ENCODE peak calls at places on chromosomes 7 and 10, in five cellular contexts. O, H, K, D and Q are unnamed samples.

GRCh38 chr7:136086712-136087111 is 109.6 kb upstream of the MTPN start:
- DNase-seq in D (peak; percentile 80), K (peak; percentile 30), H (no peak), O (peak; percentile 53), Q (peak; percentile 43)

GRCh38 chr7:24024689-24025088 is 259.3 kb upstream of the NPY start:
- DNase-seq in H (no peak), O (no peak), K (no peak), D (no peak), Q (peak; percentile 3)

GRCh38 chr7:28678421-28678965 is 266.2 kb downstream of the CREB5 start:
- DNase-seq in K (no peak), O (no peak), H (no peak), D (no peak), Q (no peak)

GRCh38 chr7:151688236-151688780 is 168.6 kb upstream of the RHEB start:
- DNase-seq in D (no peak), O (no peak), K (no peak), H (no peak), Q (no peak)

GRCh38 chr7:150361402-150361801 is 7.2 kb upstream of the REPIN1 start:
- DNase-seq in K (no peak), H (no peak), O (no peak), D (no peak), Q (no peak)

GRCh38 chr10:52883996-52884871 is 111.7 kb upstream of the MBL2 start:
- DNase-seq in O (peak; percentile 92), H (peak; percentile 4), K (peak; percentile 25), D (peak; percentile 51), Q (peak; percentile 74)

GRCh38 chr10:14826430-14826829 is 11.4 kb downstream of the CDNF start:
- DNase-seq in D (no peak), K (no peak), H (no peak), O (no peak), Q (no peak)

GRCh38 chr10:47456794-47457527 is 27.0 kb downstream of the ANXA8 start:
- DNase-seq in D (no peak), H (no peak), K (no peak), O (peak; percentile 44), Q (no peak)

GRCh38 chr7:74505426-74506328 is 52.0 kb downstream of the GTF2IRD1 start:
- DNase-seq in D (no peak), O (no peak), K (no peak), H (no peak), Q (peak; percentile 97)

GRCh38 chr7:30897770-30898169 is 13.9 kb upstream of the AQP1 start:
- DNase-seq in O (no peak), D (no peak), K (no peak), H (no peak), Q (no peak)

GRCh38 chr10:33416209-33416608 is 81.7 kb upstream of the NRP1 start:
- DNase-seq in H (no peak), K (no peak), D (no peak), O (no peak), Q (no peak)

GRCh38 chr10:33422779-33423520 is 88.5 kb upstream of the NRP1 start:
- DNase-seq in H (no peak), O (no peak), K (no peak), D (no peak), Q (no peak)

GRCh38 chr10:33416691-33417090 is 82.2 kb upstream of the NRP1 start:
- DNase-seq in D (no peak), K (no peak), H (no peak), O (no peak), Q (no peak)

GRCh38 chr10:33418309-33418708 is 83.8 kb upstream of the NRP1 start:
- DNase-seq in O (no peak), D (no peak), H (no peak), K (no peak), Q (no peak)

DNA sequence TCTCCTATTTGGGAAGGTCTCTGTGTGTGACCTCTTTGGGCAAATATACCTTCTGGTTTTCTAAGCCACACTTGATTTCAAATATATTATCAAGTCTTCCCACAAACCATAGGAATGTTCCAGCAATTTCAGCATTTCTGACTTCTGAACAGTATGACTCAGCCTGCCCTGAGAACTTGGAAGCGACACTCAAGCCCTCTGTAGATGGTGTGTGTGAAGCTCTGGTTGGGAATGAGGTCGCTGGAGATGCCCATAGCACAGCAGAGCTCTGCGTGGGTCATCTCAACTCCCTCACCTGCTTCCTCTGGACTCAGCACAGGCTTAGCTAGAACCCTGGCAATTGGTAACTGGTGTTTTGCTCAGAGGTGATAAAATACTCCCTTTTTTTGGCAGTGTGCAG is 87.3 kb upstream of the NRP1 start:
- DNase-seq in K (no peak), O (no peak), H (no peak), D (no peak), Q (no peak)
- TF ChIP-seq GABPA in K (no peak), O (no peak), H (no peak), D (no peak), Q (no peak)

GRCh38 chr10:5873515-5873995 is 16.1 kb downstream of the ANKRD16 start:
- DNase-seq in H (no peak), K (peak; percentile 59), D (peak; percentile 78), O (peak; percentile 57), Q (peak; percentile 81)
- TF ChIP-seq REST in H (no peak), K (no peak), D (no peak), O (no peak), Q (no peak)

GRCh38 chr7:37150856-37151255 is 297.8 kb downstream of the ELMO1 start:
- DNase-seq in D (no peak), H (no peak), K (no peak), O (no peak), Q (no peak)
- TF ChIP-seq GABPA in D (no peak), H (no peak), K (no peak), O (no peak), Q (no peak)

GRCh38 chr7:138889982-138890381 is 91.2 kb downstream of the KIAA1549 start:
- DNase-seq in D (no peak), O (no peak), H (no peak), K (no peak), Q (no peak)
- TF ChIP-seq REST in D (no peak), O (no peak), H (no peak), K (no peak), Q (no peak)

GRCh38 chr10:112532053-112532658 is 85.1 kb downstream of the VTI1A start:
- DNase-seq in H (peak; percentile 18), D (no peak), K (peak; percentile 71), O (no peak), Q (no peak)
- TF ChIP-seq GABPA in H (no peak), D (no peak), K (peak; percentile 63), O (no peak), Q (no peak)

GRCh38 chr10:45373783-45374450 is at the start of gene ALOX5:
- DNase-seq in O (no peak), H (no peak), K (no peak), D (peak; percentile 89), Q (peak; percentile 66)
- TF ChIP-seq REST in O (no peak), H (no peak), K (no peak), D (no peak), Q (no peak)

GRCh38 chr7:130114374-130114773 is 44.0 kb downstream of the KLHDC10 start:
- DNase-seq in K (no peak), O (no peak), H (no peak), D (no peak), Q (no peak)
- TF ChIP-seq GABPA in K (no peak), O (no peak), H (no peak), D (no peak), Q (no peak)

DNA sequence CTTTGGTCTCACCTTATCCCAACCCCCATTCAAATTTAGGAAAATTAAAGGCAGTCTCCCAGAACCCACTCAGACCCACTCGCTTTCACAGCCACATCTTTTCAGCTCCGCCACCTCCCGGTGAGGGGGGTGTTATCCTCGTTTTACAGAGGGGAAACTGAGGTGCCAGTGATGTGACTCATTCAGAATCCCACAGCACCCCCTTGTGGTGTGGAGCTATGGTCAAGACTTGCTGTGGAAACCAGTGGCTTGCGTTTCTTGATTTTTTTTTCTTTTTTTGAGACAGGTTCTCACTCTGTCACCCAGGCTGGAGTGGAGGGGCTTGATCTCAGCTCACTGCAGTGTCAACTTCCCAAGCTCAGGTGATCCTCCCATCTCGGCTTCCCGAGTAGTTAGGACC is 27.6 kb downstream of the SLC35G1 start:
- DNase-seq in K (no peak), H (no peak), D (peak; percentile 34), O (no peak), Q (peak; percentile 5)
- TF ChIP-seq REST in K (no peak), H (no peak), D (no peak), O (no peak), Q (no peak)

GRCh38 chr7:54705436-54705835 is 53.6 kb downstream of the SEC61G start:
- DNase-seq in K (peak; percentile 33), H (peak; percentile 57), D (no peak), O (no peak), Q (no peak)
- TF ChIP-seq GABPA in K (no peak), H (no peak), D (no peak), O (no peak), Q (no peak)